ENCODE peak calls at places on chromosomes 3 and 15, in six cellular contexts. N is HepG2, M is GM12878, S is GM12892, R is H1, T is K562. H is an unnamed sample.

GRCh38 chr3:84904819-84905555 is 53.8 kb upstream of the CADM2 start:
- DNase-seq in S (no peak), T (no peak), M (no peak), N (no peak), R (no peak), H (no peak)

GRCh38 chr3:58029842-58030584 is 21.8 kb downstream of the FLNB start:
- DNase-seq in T (no peak), S (no peak), N (no peak), M (no peak), R (no peak), H (no peak)

GRCh38 chr3:127171721-127172120 is 21.2 kb upstream of the PRR23E start:
- DNase-seq in S (no peak), M (no peak), R (no peak), T (no peak), N (no peak), H (no peak)

GRCh38 chr3:194961149-194961548 is 275.5 kb downstream of the FAM43A start:
- DNase-seq in M (no peak), N (no peak), R (no peak), S (no peak), T (no peak), H (no peak)

GRCh38 chr15:34628577-34629152 is 45.2 kb upstream of the GOLGA8B start:
- DNase-seq in S (no peak), T (no peak), M (no peak), N (no peak), R (no peak), H (no peak)

GRCh38 chr15:58329781-58330467 is 101.9 kb upstream of the LIPC start:
- DNase-seq in R (no peak), N (no peak), M (no peak), T (no peak), S (no peak), H (no peak)

GRCh38 chr3:11247362-11247761 is 24.8 kb upstream of the ATG7 start:
- DNase-seq in R (no peak), N (no peak), M (no peak), T (no peak), S (no peak), H (no peak)

GRCh38 chr15:73575636-73576247 is 57.4 kb downstream of the NPTN start:
- DNase-seq in N (no peak), T (no peak), S (no peak), R (no peak), M (no peak), H (no peak)

GRCh38 chr3:52780298-52780585 is 2.8 kb downstream of the ITIH1 start:
- DNase-seq in N (no peak), R (no peak), M (no peak), T (no peak), S (no peak), H (no peak)

GRCh38 chr15:98760975-98761374 is 112.6 kb downstream of the IGF1R start:
- DNase-seq in S (no peak), M (no peak), T (no peak), N (no peak), R (no peak), H (no peak)

GRCh38 chr3:12706504-12707253 is 42.8 kb upstream of the RAF1 start:
- DNase-seq in T (peak), S (peak), M (peak), N (peak), R (peak), H (peak)

GRCh38 chr3:8713901-8714759 is 19.5 kb upstream of the CAV3 start:
- DNase-seq in R (no peak), M (no peak), N (peak), S (no peak), T (peak), H (peak)

GRCh38 chr3:110343376-110343775 is 728.2 kb upstream of the NECTIN3 start:
- DNase-seq in N (no peak), T (no peak), M (no peak), R (no peak), S (no peak), H (no peak)

GRCh38 chr3:112605285-112605684 is 35.7 kb downstream of the CCDC80 start:
- DNase-seq in N (no peak), S (no peak), T (no peak), M (no peak), R (no peak), H (no peak)

GRCh38 chr15:58139631-58140522 is 1.7 kb downstream of the AQP9 start:
- DNase-seq in T (no peak), N (no peak), M (no peak), S (no peak), R (no peak), H (no peak)

GRCh38 chr3:115676336-115676735 is 53.0 kb downstream of the GAP43 start:
- DNase-seq in M (no peak), T (no peak), N (no peak), R (no peak), S (no peak), H (no peak)

GRCh38 chr3:47890832-47891620 is 88.1 kb downstream of the DHX30 start:
- DNase-seq in M (no peak), N (no peak), R (no peak), T (no peak), S (no peak), H (no peak)

GRCh38 chr3:124562769-124563168 is 167.5 kb upstream of the UMPS start:
- DNase-seq in N (no peak), M (no peak), R (no peak), T (no peak), S (no peak), H (no peak)

GRCh38 chr3:128588147-128588546 is 62.5 kb downstream of the RPN1 start:
- DNase-seq in T (no peak), S (no peak), M (no peak), N (no peak), R (no peak), H (no peak)

GRCh38 chr3:102974333-102974732 is 539.5 kb downstream of the ZPLD1 start:
- DNase-seq in N (no peak), S (no peak), R (no peak), T (no peak), M (no peak), H (no peak)

GRCh38 chr15:34900748-34901147 is 68.8 kb downstream of the AQR start:
- DNase-seq in T (no peak), S (no peak), M (no peak), R (no peak), N (no peak), H (no peak)

GRCh38 chr15:32855942-32856341 is 138.1 kb downstream of the GREM1 start:
- DNase-seq in R (peak), T (no peak), N (peak), M (no peak), S (no peak), H (no peak)

GRCh38 chr3:197317250-197317963 is 19.0 kb upstream of the DLG1 start:
- DNase-seq in S (no peak), R (no peak), T (no peak), N (no peak), M (no peak), H (no peak)

GRCh38 chr15:72074335-72075060 is 43.5 kb downstream of the MYO9A start:
- DNase-seq in T (no peak), N (no peak), S (no peak), R (no peak), M (no peak), H (no peak)

GRCh38 chr3:179565496-179565895 is 2.8 kb downstream of the ACTL6A start:
- DNase-seq in S (peak), R (no peak), M (peak), T (no peak), N (no peak), H (no peak)

GRCh38 chr3:23202921-23203650 is at the start of gene UBE2E2:
- DNase-seq in T (peak), R (no peak), M (no peak), N (no peak), S (peak), H (peak)

GRCh38 chr3:152302521-152303021 is 33.8 kb downstream of the MBNL1 start:
- DNase-seq in N (peak), S (no peak), M (peak), T (no peak), R (no peak), H (no peak)

GRCh38 chr3:113695818-113696645 is at the start of gene USF3:
- DNase-seq in N (peak), R (peak), M (peak), S (peak), T (peak), H (peak)
- TF ChIP-seq POLR2AphosphoS5 in N (peak), R (no peak), M (peak), S (no peak), T (no peak), H (peak)

GRCh38 chr3:86990171-86990733 is 697 bp downstream of the VGLL3 start:
- DNase-seq in N (no peak), M (no peak), T (no peak), R (peak), S (no peak), H (no peak)
- TF ChIP-seq POLR2A in N (no peak), M (no peak), T (no peak), R (peak), S (no peak), H (no peak)

DNA sequence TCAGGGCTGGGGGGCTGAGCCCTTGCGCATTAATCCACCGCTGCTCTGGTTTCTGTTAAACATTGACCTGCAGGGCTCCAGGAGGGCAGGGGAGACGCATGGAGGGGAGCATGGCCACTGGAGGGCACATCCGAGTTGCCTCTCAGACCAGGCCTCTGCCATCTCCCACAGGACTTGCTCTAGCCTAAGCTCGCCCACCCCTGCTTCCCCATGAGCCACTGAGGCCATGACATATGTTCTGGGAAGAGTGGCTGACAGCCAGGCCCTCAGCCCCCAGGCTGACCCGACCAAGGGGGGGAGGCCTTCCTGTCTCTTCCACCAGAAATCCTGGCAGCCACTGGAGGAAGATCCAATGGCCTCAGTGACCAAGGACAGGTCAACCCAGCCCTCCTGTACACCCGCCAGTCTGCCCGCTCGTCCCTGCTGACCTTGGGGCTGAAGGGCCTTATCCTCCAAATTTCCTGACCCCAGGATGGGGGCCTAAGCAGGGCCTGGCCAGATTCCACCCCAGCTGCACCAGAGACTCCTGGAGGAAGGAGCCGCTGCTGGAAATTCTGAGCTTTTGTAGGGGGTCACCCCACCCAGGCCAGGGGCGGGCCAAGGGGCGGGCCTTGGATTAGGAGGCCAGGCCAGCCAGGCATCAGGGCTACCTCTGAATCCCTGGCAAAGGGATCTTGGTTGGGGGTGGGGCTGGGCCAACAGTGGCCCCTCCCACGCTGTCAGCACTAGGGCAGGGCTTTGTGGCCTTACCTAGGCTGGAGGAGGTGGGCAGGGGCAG is at the start of gene HYAL1:
- DNase-seq in S (no peak), N (peak), M (no peak), R (no peak), T (peak), H (no peak)
- TF ChIP-seq TAF1 in S (no peak), N (peak), M (no peak), R (peak), T (peak), H (no peak)

GRCh38 chr3:27533718-27534578 is 49.8 kb upstream of the SLC4A7 start:
- DNase-seq in M (peak), R (peak), N (peak), T (no peak), S (peak), H (no peak)
- TF ChIP-seq POLR2AphosphoS5 in M (no peak), R (peak), N (no peak), T (no peak), S (no peak), H (no peak)

GRCh38 chr15:65130941-65131340 is 2.7 kb downstream of the PDCD7 start:
- DNase-seq in N (no peak), M (no peak), R (no peak), T (no peak), S (no peak), H (no peak)

GRCh38 chr15:65132841-65133549 is 613 bp downstream of the PDCD7 start:
- DNase-seq in N (peak), T (peak), R (no peak), M (no peak), S (peak), H (peak)

GRCh38 chr15:65133550-65134200 is at the start of gene PDCD7:
- DNase-seq in T (peak), N (peak), R (peak), S (peak), M (peak), H (peak)
- TF ChIP-seq POLR2A in T (peak), N (peak), R (peak), S (peak), M (peak), H (peak)

GRCh38 chr3:188021041-188021440 is 132.9 kb upstream of the LPP start:
- DNase-seq in S (no peak), M (no peak), T (no peak), N (no peak), R (no peak), H (no peak)
- TF ChIP-seq TAF1 in S (no peak), M (no peak), T (no peak), N (no peak), R (no peak), H (no peak)

GRCh38 chr3:45985532-45986302 is 9.9 kb downstream of the FYCO1 start:
- DNase-seq in R (no peak), N (no peak), M (no peak), S (no peak), T (no peak), H (no peak)
- TF ChIP-seq POLR2AphosphoS5 in R (no peak), N (no peak), M (no peak), S (no peak), T (no peak), H (no peak)

DNA sequence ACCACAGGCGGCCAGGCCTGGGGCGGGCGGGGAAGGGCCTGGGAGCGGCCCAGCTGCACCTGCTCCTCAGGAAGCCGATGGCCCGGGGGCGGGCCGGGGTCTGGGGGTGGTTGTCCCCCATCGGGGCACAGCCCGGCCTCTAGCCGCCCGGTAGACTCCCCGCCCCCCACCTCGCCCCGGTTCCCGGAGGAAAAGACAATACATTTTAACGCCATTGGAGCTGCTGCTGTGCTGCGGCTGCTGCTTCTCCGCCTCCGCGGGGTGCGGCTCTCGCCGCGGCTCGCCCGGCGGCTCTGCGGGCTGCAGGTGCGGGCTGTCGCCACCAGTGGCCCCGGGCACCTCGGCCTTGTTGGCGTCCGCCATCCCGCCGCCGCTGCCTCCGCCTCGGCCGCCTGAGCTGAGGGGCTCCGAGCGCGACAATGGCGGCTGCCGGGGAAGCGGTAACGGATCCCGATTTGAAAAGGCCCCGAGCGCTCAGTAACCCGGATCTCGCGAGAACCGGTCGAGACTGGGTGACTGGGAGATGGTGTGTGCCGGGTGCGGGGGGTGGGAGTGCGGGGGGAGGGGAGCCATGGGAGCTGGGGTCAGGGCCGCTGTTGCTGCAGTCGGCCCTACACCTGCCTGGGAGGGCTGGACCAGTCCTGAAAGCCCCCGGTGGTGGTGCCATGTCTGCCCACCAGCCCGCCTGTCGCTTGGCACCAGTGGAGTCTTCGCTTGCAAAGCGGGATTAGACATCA is at the start of gene MYEF2:
- DNase-seq in N (peak), T (peak), M (peak), S (peak), R (peak), H (peak)
- TF ChIP-seq POLR2A in N (no peak), T (no peak), M (peak), S (peak), R (peak), H (no peak)

GRCh38 chr3:38554127-38554827 is 58.1 kb downstream of the EXOG start:
- DNase-seq in S (no peak), T (no peak), N (no peak), M (no peak), R (no peak), H (no peak)
- TF ChIP-seq TAF1 in S (no peak), T (no peak), N (no peak), M (no peak), R (no peak), H (no peak)

DNA sequence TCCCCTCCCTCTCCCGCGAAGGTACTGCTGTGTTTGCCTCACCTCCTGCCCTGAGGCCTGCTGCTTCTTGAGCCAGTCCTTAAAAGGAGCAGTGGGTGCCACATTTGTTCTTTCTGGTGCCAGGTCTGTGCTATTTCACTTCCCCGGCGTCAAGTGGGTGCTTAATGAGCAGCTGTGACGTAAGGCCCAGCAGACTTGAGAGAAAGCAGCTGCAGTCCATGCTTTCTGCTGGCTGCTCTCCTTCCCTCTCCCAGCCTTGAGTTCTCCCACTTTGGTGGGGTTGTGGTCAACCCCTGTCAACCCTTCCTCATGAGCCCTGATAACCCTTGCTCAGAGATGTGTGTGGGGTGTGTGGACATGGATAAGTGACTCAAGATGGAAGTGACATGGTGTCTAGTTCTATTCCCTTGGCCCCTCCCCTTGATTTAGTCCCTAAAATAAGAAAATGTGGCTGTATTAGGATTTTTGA is 6.9 kb downstream of the INAFM2 start:
- DNase-seq in S (no peak), T (peak), M (no peak), R (no peak), N (no peak), H (no peak)
- TF ChIP-seq POLR2AphosphoS5 in S (no peak), T (peak), M (no peak), R (no peak), N (no peak), H (no peak)